ENCODE peak calls at places on chromosomes 7 and 10, in nine cellular contexts. W is T-helper 17 cell, F is psoas muscle, I is Calu3, X is BE2C, T is omental fat pad, M is HTR-8/SVneo, P is posterior cingulate gyrus, E is breast epithelium. G is an unnamed sample.

GRCh38 chr7:2771274-2771711 is 72.8 kb downstream of the GNA12 start:
- DNase-seq in W (no peak), F (no peak), I (no peak), X (no peak), T (no peak), M (no peak), P (no peak), E (no peak), G (no peak)

GRCh38 chr10:80164596-80164995 is 32.1 kb downstream of the PLAC9 start:
- DNase-seq in W (no peak), F (no peak), I (no peak), X (no peak), T (no peak), M (no peak), P (no peak), E (no peak), G (no peak)

GRCh38 chr10:83666762-83667161 is 472.5 kb upstream of the GHITM start:
- DNase-seq in W (no peak), F (no peak), I (no peak), X (no peak), T (no peak), M (no peak), P (no peak), E (no peak), G (no peak)

GRCh38 chr10:114806572-114807391 is 14.8 kb upstream of the FHIP2A start:
- DNase-seq in W (no peak), F (no peak), I (no peak), X (no peak), T (no peak), M (no peak), P (no peak), E (no peak), G (no peak)

GRCh38 chr7:121286742-121287699 is 41.8 kb upstream of the WNT16 start:
- DNase-seq in W (no peak), F (no peak), I (no peak), X (no peak), T (no peak), M (no peak), P (no peak), E (no peak), G (no peak)

GRCh38 chr10:111677747-111678146 is 505.8 kb downstream of the GPAM start:
- DNase-seq in W (no peak), F (no peak), I (no peak), X (peak), T (no peak), M (no peak), P (no peak), E (no peak), G (no peak)

GRCh38 chr10:69385454-69386350 is 31.0 kb downstream of the TACR2 start:
- DNase-seq in W (no peak), F (no peak), I (no peak), X (no peak), T (no peak), M (no peak), P (no peak), E (no peak), G (no peak)

GRCh38 chr10:89651205-89651915 is 6.3 kb upstream of the PANK1 start:
- DNase-seq in W (no peak), F (no peak), I (no peak), X (no peak), T (no peak), M (no peak), P (no peak), E (no peak), G (no peak)

GRCh38 chr7:90262438-90262837 is 17.5 kb downstream of the CFAP69 start:
- DNase-seq in W (no peak), F (no peak), I (no peak), X (no peak), T (no peak), M (peak), P (no peak), E (no peak), G (peak)

GRCh38 chr7:134690614-134691504 is 44.2 kb downstream of the BPGM start:
- DNase-seq in W (no peak), F (no peak), I (no peak), X (no peak), T (no peak), M (no peak), P (peak), E (peak), G (peak)

GRCh38 chr7:96380111-96380512 is 58.2 kb upstream of the SLC25A13 start:
- DNase-seq in W (no peak), F (no peak), I (no peak), X (no peak), T (no peak), M (no peak), P (no peak), E (no peak), G (peak)

GRCh38 chr7:155811560-155811894 is 736 bp downstream of the SHH start:
- DNase-seq in W (no peak), F (no peak), I (peak), X (no peak), T (no peak), M (no peak), P (no peak), E (no peak), G (no peak)

GRCh38 chr7:47653550-47654351 is 71.8 kb upstream of the TNS3 start:
- DNase-seq in W (no peak), F (no peak), I (peak), X (no peak), T (no peak), M (peak), P (no peak), E (no peak), G (no peak)

GRCh38 chr10:49642311-49642710 is 28.5 kb downstream of the CHAT start:
- DNase-seq in W (no peak), F (no peak), I (no peak), X (no peak), T (no peak), M (no peak), P (no peak), E (no peak), G (no peak)

GRCh38 chr10:121597504-121598241 is 571 bp downstream of the FGFR2 start:
- DNase-seq in W (no peak), F (no peak), I (peak), X (peak), T (no peak), M (no peak), P (no peak), E (no peak), G (peak)

GRCh38 chr7:48031111-48031510 is 2.2 kb upstream of the SUN3 start:
- DNase-seq in W (no peak), F (no peak), I (no peak), X (no peak), T (no peak), M (no peak), P (no peak), E (no peak), G (no peak)

GRCh38 chr7:44384586-44385383 is 59.4 kb upstream of the CAMK2B start:
- DNase-seq in W (no peak), F (no peak), I (no peak), X (no peak), T (no peak), M (no peak), P (no peak), E (peak), G (no peak)

GRCh38 chr7:109793-110556 is 82.4 kb upstream of the FAM20C start:
- DNase-seq in W (no peak), F (no peak), I (no peak), X (no peak), T (no peak), M (no peak), P (no peak), E (no peak), G (peak)

GRCh38 chr7:7176421-7177043 is 5.8 kb upstream of the C1GALT1 start:
- DNase-seq in W (no peak), F (no peak), I (peak), X (no peak), T (no peak), M (peak), P (no peak), E (no peak), G (peak)

GRCh38 chr7:150977382-150978135 is 562 bp downstream of the KCNH2 start:
- DNase-seq in W (no peak), F (no peak), I (no peak), X (peak), T (no peak), M (no peak), P (no peak), E (no peak), G (no peak)

GRCh38 chr7:98930921-98931320 is 52.6 kb downstream of the TRRAP start:
- DNase-seq in W (no peak), F (no peak), I (no peak), X (no peak), T (no peak), M (no peak), P (no peak), E (no peak), G (no peak)

GRCh38 chr10:34049887-34050286 is 715.4 kb upstream of the NRP1 start:
- DNase-seq in W (no peak), F (no peak), I (no peak), X (no peak), T (no peak), M (peak), P (no peak), E (no peak), G (peak)

GRCh38 chr10:76723781-76724336 is 913.7 kb downstream of the KCNMA1 start:
- DNase-seq in W (no peak), F (no peak), I (no peak), X (no peak), T (no peak), M (no peak), P (no peak), E (no peak), G (no peak)

GRCh38 chr7:122764902-122765301 is 62.2 kb upstream of the RNF148 start:
- DNase-seq in W (no peak), F (no peak), I (no peak), X (no peak), T (no peak), M (no peak), P (no peak), E (no peak), G (no peak)

G was measured in SJCRH30.